ENCODE peak calls at places on chromosome 5, in four cellular contexts. J is IMR-90, B is HepG2, A is K562. R is an unnamed sample.

GRCh38 chr5:173963867-173964429 is 25.0 kb upstream of the C5orf47 start:
- DNase-seq in J (no peak), A (no peak), B (no peak), R (peak; percentile 75)

GRCh38 chr5:74810915-74811314 is 43.9 kb downstream of the NSA2 start:
- DNase-seq in A (no peak), B (no peak), J (no peak), R (no peak)

GRCh38 chr5:80668016-80668969 is 13.5 kb upstream of the DHFR start:
- DNase-seq in J (no peak), A (no peak), B (peak; percentile 56), R (no peak)

GRCh38 chr5:139710370-139711066 is 62.4 kb downstream of the CXXC5 start:
- DNase-seq in B (peak; percentile 73), J (peak; percentile 39), A (peak; percentile 78), R (peak; percentile 47)

GRCh38 chr5:175814676-175815075 is 56.7 kb upstream of the CPLX2 start:
- DNase-seq in B (no peak), J (peak; percentile 73), A (peak; percentile 9), R (peak; percentile 94)

GRCh38 chr5:10567781-10568321 is 4.0 kb downstream of the ANKRD33B start:
- DNase-seq in A (no peak), B (no peak), J (peak; percentile 75), R (no peak)

GRCh38 chr5:83721878-83722779 is 1.5 kb upstream of the HAPLN1 start:
- DNase-seq in J (peak; percentile 63), B (peak; percentile 20), A (peak; percentile 23), R (peak; percentile 67)

GRCh38 chr5:126056851-126057622 is 366.2 kb upstream of the GRAMD2B start:
- DNase-seq in B (no peak), A (no peak), J (no peak), R (no peak)

GRCh38 chr5:168227973-168228615 is 63.4 kb upstream of the WWC1 start:
- DNase-seq in B (no peak), J (no peak), A (no peak), R (no peak)

GRCh38 chr5:153613143-153613542 is 122.7 kb downstream of the GRIA1 start:
- DNase-seq in A (no peak), J (peak; percentile 52), B (no peak), R (no peak)

GRCh38 chr5:132264546-132265335 is 7.2 kb downstream of the PDLIM4 start:
- DNase-seq in B (no peak), A (peak; percentile 52), J (no peak), R (no peak)

GRCh38 chr5:59760798-59761348 is 132.7 kb downstream of the PDE4D start:
- DNase-seq in A (no peak), B (no peak), J (peak; percentile 55), R (no peak)

GRCh38 chr5:58322453-58322852 is 137.4 kb downstream of the PLK2 start:
- DNase-seq in J (peak; percentile 36), B (no peak), A (no peak), R (no peak)

GRCh38 chr5:40490464-40491083 is 189.1 kb upstream of the PTGER4 start:
- DNase-seq in A (no peak), J (no peak), B (no peak), R (no peak)

GRCh38 chr5:150113047-150113744 is 26.8 kb upstream of the CSF1R start:
- DNase-seq in A (peak; percentile 47), J (no peak), B (no peak), R (no peak)
- TF ChIP-seq MAZ in A (no peak), J (no peak), B (no peak), R (no peak)

DNA sequence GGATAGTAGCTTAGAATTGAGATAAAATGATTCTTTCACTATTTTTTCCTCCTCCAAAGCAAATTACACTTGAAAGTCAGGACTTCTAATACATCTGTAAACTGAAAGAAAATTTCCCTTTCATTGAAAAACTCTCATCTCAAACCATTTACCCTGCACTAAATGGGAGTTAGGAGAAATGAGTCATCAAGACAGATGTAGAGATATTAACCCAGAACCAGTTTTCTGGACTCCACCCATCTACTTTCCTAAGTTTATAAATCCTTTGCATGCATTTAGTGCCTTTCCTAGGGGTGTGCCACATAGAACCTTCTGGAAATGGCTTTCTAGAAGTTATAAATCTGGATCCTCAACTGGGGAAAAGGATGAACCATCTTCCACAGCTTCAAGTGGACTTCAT is 72.3 kb upstream of the GPR151 start:
- DNase-seq in B (no peak), J (no peak), A (no peak), R (no peak)
- TF ChIP-seq MAZ in B (no peak), J (no peak), A (no peak), R (no peak)

DNA sequence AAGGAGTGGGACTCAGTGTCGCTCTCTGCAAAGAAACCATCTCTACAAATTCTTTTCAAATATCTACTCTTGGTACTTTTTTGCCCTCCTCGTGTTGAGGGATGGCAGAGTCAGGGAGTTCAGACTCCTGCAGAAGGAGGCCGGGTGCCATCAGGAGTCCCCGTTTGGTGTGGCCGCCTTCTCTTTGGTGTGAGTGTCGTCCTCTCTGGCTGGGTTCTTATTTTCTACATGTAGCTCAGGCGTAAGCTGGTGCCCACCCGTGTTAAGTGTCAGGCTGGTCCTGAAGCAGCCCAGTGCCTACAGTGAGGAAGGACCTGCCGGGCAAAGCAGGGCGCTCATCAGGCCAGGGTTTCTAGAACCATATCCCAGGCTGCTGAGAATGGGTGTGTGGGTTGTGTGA is 37.0 kb downstream of the OTULIN start:
- DNase-seq in B (no peak), J (no peak), A (no peak), R (no peak)
- TF ChIP-seq MAZ in B (no peak), J (no peak), A (no peak), R (no peak)

DNA sequence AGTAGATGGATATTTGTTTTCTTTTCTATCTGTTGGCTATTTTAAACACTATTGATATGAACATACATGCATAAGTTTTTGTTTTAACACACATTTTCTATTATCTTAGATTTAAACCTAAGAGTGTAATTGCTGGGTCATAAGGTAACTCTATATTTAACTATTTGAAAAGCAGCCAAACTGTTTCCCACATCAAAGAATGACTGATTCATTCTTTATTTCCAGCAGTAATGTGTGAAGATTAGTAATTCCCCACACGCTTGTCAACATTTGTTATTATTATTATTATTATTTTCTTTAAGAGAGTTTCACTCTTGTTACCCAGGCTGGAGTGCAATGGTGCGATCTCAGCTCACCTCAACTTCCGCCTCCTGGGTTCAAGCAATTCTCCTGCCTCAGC is 1495.8 kb downstream of the EFNA5 start:
- DNase-seq in J (no peak), B (no peak), A (no peak), R (no peak)
- TF ChIP-seq MAZ in J (no peak), B (no peak), A (no peak), R (no peak)

DNA sequence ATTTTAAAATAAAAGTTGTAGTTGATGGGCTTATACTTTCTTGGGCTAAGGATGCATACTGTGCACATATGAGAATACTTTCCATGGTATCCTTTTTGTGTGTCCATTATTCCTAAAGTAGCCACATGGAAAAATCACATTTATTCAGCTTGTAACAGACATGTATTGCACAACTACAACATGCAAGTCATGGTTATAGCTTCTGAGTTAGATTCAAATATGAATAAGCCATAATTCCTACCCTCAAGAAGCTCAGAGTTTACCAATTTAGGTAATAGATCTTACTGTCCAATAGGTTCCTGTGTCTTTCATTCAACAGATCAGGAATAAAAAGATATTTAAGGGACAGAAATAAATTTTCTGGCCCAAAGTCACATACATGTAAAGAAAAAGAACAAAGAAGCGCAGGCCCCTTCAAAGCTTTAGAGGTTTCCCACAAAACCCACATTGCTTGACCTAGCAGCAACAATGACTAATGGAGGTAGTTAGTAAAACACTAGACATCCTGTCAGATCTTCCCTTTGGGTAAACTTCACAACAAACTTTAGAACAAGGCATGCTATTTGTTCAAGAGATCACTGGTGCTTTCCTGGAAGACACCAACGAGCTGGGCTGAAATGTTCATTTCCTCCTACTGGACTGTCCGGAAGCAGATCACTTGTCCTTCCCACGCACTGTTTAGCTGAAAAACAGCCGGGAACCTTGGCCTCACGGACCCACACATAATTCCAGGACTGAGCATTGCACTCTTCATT is 78.4 kb upstream of the ITGA1 start:
- DNase-seq in B (peak; percentile 88), A (no peak), J (peak; percentile 42), R (no peak)
- TF ChIP-seq MAZ in B (no peak), A (no peak), J (no peak), R (no peak)